ENCODE peak calls at places on chromosomes 13 and 19, in seven cellular contexts. W is cardiac muscle cell; U is tibial nerve; A is CD4-positive, CD25-positive, alpha-beta regulatory T cell; S is HCT116; L is lower lobe of right lung; R is adipocyte. V is an unnamed sample. For H3K9me3, the result is how much of the 10 kb centered on the place peaks cover.

GRCh38 chr13:99316224-99316623 is 9.0 kb upstream of the GPR183 start:
- DNase-seq in W (no peak), U (no peak), A (no peak), S (no peak), L (no peak), R (no peak), V (no peak)

GRCh38 chr19:18157465-18158063 is 4.6 kb downstream of the PIK3R2 start:
- DNase-seq in W (no peak), U (no peak), A (no peak), S (no peak), L (no peak), R (no peak), V (no peak)

GRCh38 chr19:55393362-55393761 is 7.6 kb downstream of the RPL28 start:
- DNase-seq in W (peak), U (no peak), A (no peak), S (no peak), L (no peak), R (no peak), V (no peak)

GRCh38 chr19:28843771-28844492 is 369.0 kb downstream of the UQCRFS1 start:
- DNase-seq in W (no peak), U (no peak), A (no peak), S (no peak), L (no peak), R (no peak), V (no peak)

GRCh38 chr19:45443462-45444317 is 20.0 kb upstream of the ERCC1 start:
- DNase-seq in W (peak), U (peak), A (peak), S (peak), L (peak), R (peak), V (peak)

GRCh38 chr13:85729296-85729695 is 69.9 kb downstream of the SLITRK6 start:
- DNase-seq in W (peak), U (no peak), A (no peak), S (no peak), L (no peak), R (peak), V (no peak)

GRCh38 chr13:110546933-110547332 is 14.6 kb downstream of the RAB20 start:
- DNase-seq in W (peak), U (peak), A (no peak), S (peak), L (peak), R (peak), V (no peak)

GRCh38 chr13:36412736-36413135 is 19.6 kb upstream of the CCNA1 start:
- DNase-seq in W (peak), U (no peak), A (no peak), S (no peak), L (no peak), R (no peak), V (no peak)

GRCh38 chr19:30017172-30017571 is 75.1 kb downstream of the URI1 start:
- DNase-seq in W (no peak), U (no peak), A (no peak), S (no peak), L (no peak), R (no peak), V (no peak)

GRCh38 chr13:93951153-93951552 is 528.3 kb downstream of the DCT start:
- DNase-seq in W (peak), U (no peak), A (no peak), S (no peak), L (no peak), R (peak), V (no peak)

GRCh38 chr13:77388944-77389616 is 62.2 kb upstream of the MYCBP2 start:
- DNase-seq in W (no peak), U (no peak), A (no peak), S (no peak), L (no peak), R (no peak), V (no peak)

GRCh38 chr13:109700176-109700575 is 86.2 kb downstream of the IRS2 start:
- DNase-seq in W (peak), U (peak), A (no peak), S (no peak), L (peak), R (peak), V (no peak)

GRCh38 chr13:40589285-40590109 is 76.9 kb downstream of the FOXO1 start:
- DNase-seq in W (peak), U (no peak), A (no peak), S (no peak), L (no peak), R (no peak), V (no peak)

GRCh38 chr13:31385534-31385933 is 185.8 kb downstream of the B3GLCT start:
- DNase-seq in W (no peak), U (no peak), A (no peak), S (no peak), L (no peak), R (peak), V (no peak)

GRCh38 chr13:67367385-67367784 is 137.2 kb upstream of the PCDH9 start:
- DNase-seq in W (peak), U (no peak), A (no peak), S (no peak), L (no peak), R (no peak), V (no peak)

GRCh38 chr19:5154129-5154798 is 185.4 kb downstream of the KDM4B start:
- DNase-seq in W (peak), U (no peak), A (peak), S (no peak), L (no peak), R (peak), V (peak)

GRCh38 chr19:14433454-14434156 is 499 bp downstream of the PKN1 start:
- DNase-seq in W (no peak), U (no peak), A (peak), S (no peak), L (peak), R (peak), V (no peak)

GRCh38 chr19:17950310-17951150 is 16.4 kb upstream of the KCNN1 start:
- DNase-seq in W (no peak), U (no peak), A (peak), S (no peak), L (no peak), R (peak), V (peak)

GRCh38 chr13:96963786-96964475 is 30.3 kb downstream of the OXGR1 start:
- DNase-seq in W (no peak), U (no peak), A (no peak), S (no peak), L (no peak), R (no peak), V (no peak)

GRCh38 chr19:970695-971094 is 13.4 kb upstream of the WDR18 start:
- DNase-seq in W (peak), U (no peak), A (no peak), S (no peak), L (no peak), R (no peak), V (no peak)
- H3K9me3 ChIP-seq in W (under half), U (under half), A (under half), S (under half), L (under half), R (under half), V (under half)

GRCh38 chr19:12991296-12991695 is 4.0 kb upstream of the NFIX start:
- DNase-seq in W (no peak), U (no peak), A (no peak), S (no peak), L (no peak), R (no peak), V (no peak)
- H3K9me3 ChIP-seq in W (under half), U (under half), A (under half), S (under half), L (under half), R (under half), V (under half)

GRCh38 chr19:56678205-56678604 is 6.6 kb upstream of the ZNF835 start:
- DNase-seq in W (no peak), U (no peak), A (no peak), S (no peak), L (no peak), R (no peak), V (no peak)

GRCh38 chr19:56683119-56683518 is 11.6 kb upstream of the ZNF835 start:
- DNase-seq in W (no peak), U (no peak), A (no peak), S (no peak), L (no peak), R (no peak), V (no peak)

GRCh38 chr19:56687036-56687435 is 15.5 kb upstream of the ZNF835 start:
- DNase-seq in W (no peak), U (no peak), A (no peak), S (no peak), L (no peak), R (no peak), V (no peak)

GRCh38 chr19:56681702-56682101 is 10.1 kb upstream of the ZNF835 start:
- DNase-seq in W (no peak), U (no peak), A (no peak), S (no peak), L (no peak), R (no peak), V (no peak)
- H3K9me3 ChIP-seq in W (under half), U (under half), A (under half), S (under half), L (under half), R (under half), V (under half)

GRCh38 chr19:56566904-56567273 is 379 bp upstream of the ZNF470 start:
- DNase-seq in W (peak), U (no peak), A (peak), S (no peak), L (peak), R (peak), V (no peak)
- H3K9me3 ChIP-seq in W (under half), U (half or more), A (half or more), S (under half), L (half or more), R (half or more), V (under half)

DNA sequence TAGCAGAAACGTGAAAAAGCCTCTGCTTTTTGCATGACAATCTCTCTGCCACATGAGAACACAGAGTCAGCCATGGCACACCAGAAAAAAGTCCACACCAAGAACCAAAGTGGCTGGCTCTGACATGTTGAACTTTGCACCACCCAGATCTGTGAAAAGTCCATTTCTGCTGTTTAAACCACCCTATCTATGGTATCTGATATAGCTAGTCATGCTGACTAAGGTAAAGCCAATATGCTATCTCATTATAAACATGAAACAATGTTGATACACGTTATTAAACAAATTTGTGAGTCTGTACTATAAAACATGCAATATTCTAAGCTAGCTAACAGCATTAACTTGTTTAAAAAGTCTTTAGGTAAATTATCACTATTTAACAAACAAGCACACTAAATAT is 21.0 kb upstream of the ZNF432 start:
- DNase-seq in W (no peak), U (no peak), A (no peak), S (no peak), L (no peak), R (no peak), V (no peak)
- H3K9me3 ChIP-seq in W (under half), U (half or more), A (half or more), S (under half), L (half or more), R (half or more), V (half or more)

DNA sequence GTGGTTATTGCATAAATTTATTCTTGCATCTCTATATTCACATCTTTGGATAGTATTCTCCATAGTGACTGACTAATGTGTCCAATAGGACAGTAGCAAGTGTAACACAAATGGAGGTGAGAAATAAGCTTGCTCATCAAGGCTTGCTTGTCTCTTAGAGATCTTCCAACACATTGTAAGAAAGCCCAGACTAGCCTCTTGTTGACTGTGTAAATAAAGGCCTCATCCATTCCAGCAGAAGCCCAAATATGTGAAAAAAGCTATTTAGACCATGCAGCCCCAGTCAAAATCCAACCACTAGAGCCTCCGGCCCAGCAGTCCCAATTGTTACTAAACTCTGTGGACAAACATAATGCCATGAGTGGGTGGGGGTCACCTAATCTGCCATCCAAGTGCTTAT is 2.7 kb upstream of the ZNF615 start:
- DNase-seq in W (no peak), U (no peak), A (no peak), S (no peak), L (no peak), R (no peak), V (no peak)
- H3K9me3 ChIP-seq in W (under half), U (under half), A (half or more), S (under half), L (under half), R (under half), V (under half)